ENCODE peak calls at places on chromosome 13, in six cellular contexts. E is iPS-NIHi11; A is non-pigmented ciliary epithelial cell; M is stimulated activated CD4-positive, alpha-beta T cell treated with anti-CD3 and anti-CD28 coated beads, Interleukin-2, amount 100 ng/mL, for 4 hours; L is ascending aorta; Q is G401. P is an unnamed sample.

GRCh38 chr13:43684947-43685725 is 101.6 kb downstream of the ENOX1 start:
- DNase-seq in E (no peak), A (no peak), M (no peak), L (no peak), Q (no peak), P (no peak)

GRCh38 chr13:30711375-30711774 is 24.0 kb upstream of the ALOX5AP start:
- DNase-seq in E (no peak), A (peak), M (no peak), L (no peak), Q (no peak), P (no peak)

GRCh38 chr13:39326471-39326870 is 276.5 kb downstream of the LHFPL6 start:
- DNase-seq in E (no peak), A (no peak), M (no peak), L (no peak), Q (no peak), P (no peak)

GRCh38 chr13:49466240-49466914 is 22.3 kb downstream of the SETDB2 start:
- DNase-seq in E (no peak), A (no peak), M (no peak), L (no peak), Q (no peak), P (no peak)

GRCh38 chr13:51246411-51247298 is 24.5 kb downstream of the FAM124A start:
- DNase-seq in E (no peak), A (no peak), M (no peak), L (no peak), Q (peak), P (no peak)

GRCh38 chr13:41608111-41608510 is 150.8 kb downstream of the RGCC start:
- DNase-seq in E (no peak), A (no peak), M (no peak), L (no peak), Q (no peak), P (no peak)

GRCh38 chr13:93984070-93984469 is 495.4 kb downstream of the DCT start:
- DNase-seq in E (no peak), A (no peak), M (no peak), L (no peak), Q (no peak), P (no peak)

GRCh38 chr13:25683056-25683455 is 311.3 kb downstream of the ATP8A2 start:
- DNase-seq in E (no peak), A (no peak), M (no peak), L (no peak), Q (no peak), P (no peak)

GRCh38 chr13:101307181-101307701 is 109.1 kb downstream of the NALCN start:
- DNase-seq in E (no peak), A (peak), M (no peak), L (no peak), Q (no peak), P (no peak)

GRCh38 chr13:101703838-101704237 is 251.4 kb downstream of the ITGBL1 start:
- DNase-seq in E (no peak), A (no peak), M (no peak), L (no peak), Q (no peak), P (no peak)

GRCh38 chr13:98429531-98429930 is 147.4 kb downstream of the STK24 start:
- DNase-seq in E (no peak), A (no peak), M (no peak), L (no peak), Q (no peak), P (no peak)

GRCh38 chr13:66714795-66715194 is 515.3 kb downstream of the PCDH9 start:
- DNase-seq in E (no peak), A (no peak), M (no peak), L (no peak), Q (no peak), P (no peak)

GRCh38 chr13:110713981-110714797 is 689 bp downstream of the ING1 start:
- DNase-seq in E (no peak), A (no peak), M (peak), L (no peak), Q (peak), P (no peak)

GRCh38 chr13:40340368-40341085 is 325.9 kb downstream of the FOXO1 start:
- DNase-seq in E (no peak), A (no peak), M (no peak), L (no peak), Q (no peak), P (no peak)

GRCh38 chr13:27053902-27054595 is 117.6 kb downstream of the USP12 start:
- DNase-seq in E (no peak), A (peak), M (no peak), L (no peak), Q (no peak), P (peak)

GRCh38 chr13:27622102-27622820 is 569 bp downstream of the POLR1D start:
- DNase-seq in E (no peak), A (no peak), M (no peak), L (no peak), Q (peak), P (no peak)

GRCh38 chr13:31431722-31432137 is 232.0 kb downstream of the B3GLCT start:
- DNase-seq in E (peak), A (no peak), M (peak), L (no peak), Q (peak), P (no peak)

GRCh38 chr13:29908411-29908810 is 58.0 kb upstream of the UBL3 start:
- DNase-seq in E (no peak), A (no peak), M (no peak), L (no peak), Q (no peak), P (no peak)

GRCh38 chr13:25329706-25330105 is 28.3 kb downstream of the NUP58 start:
- DNase-seq in E (no peak), A (no peak), M (no peak), L (no peak), Q (no peak), P (no peak)

GRCh38 chr13:32378012-32378411 is 49.9 kb downstream of the N4BP2L1 start:
- DNase-seq in E (no peak), A (no peak), M (no peak), L (no peak), Q (peak), P (no peak)

GRCh38 chr13:54709546-54709945 is 1680.9 kb downstream of the OLFM4 start:
- DNase-seq in E (no peak), A (no peak), M (no peak), L (no peak), Q (no peak), P (no peak)

GRCh38 chr13:101915755-101916107 is 463.3 kb downstream of the ITGBL1 start:
- DNase-seq in E (peak), A (no peak), M (no peak), L (no peak), Q (no peak), P (no peak)

GRCh38 chr13:79593121-79593520 is 112.2 kb downstream of the NDFIP2 start:
- DNase-seq in E (no peak), A (no peak), M (no peak), L (no peak), Q (no peak), P (no peak)

GRCh38 chr13:29849071-29849541 is 1.3 kb downstream of the UBL3 start:
- DNase-seq in E (no peak), A (no peak), M (no peak), L (no peak), Q (peak), P (no peak)

GRCh38 chr13:77981191-77981925 is 62.7 kb upstream of the EDNRB start:
- DNase-seq in E (no peak), A (no peak), M (no peak), L (no peak), Q (no peak), P (no peak)

GRCh38 chr13:108835082-108835481 is 205.7 kb downstream of the MYO16 start:
- DNase-seq in E (no peak), A (no peak), M (no peak), L (no peak), Q (no peak), P (no peak)

GRCh38 chr13:75788494-75788991 is 152.4 kb downstream of the LMO7 start:
- DNase-seq in E (no peak), A (peak), M (no peak), L (no peak), Q (no peak), P (no peak)

GRCh38 chr13:24276310-24276709 is 33.1 kb upstream of the C1QTNF9 start:
- DNase-seq in E (no peak), A (no peak), M (no peak), L (no peak), Q (no peak), P (no peak)

GRCh38 chr13:102400619-102401125 is 1.2 kb downstream of the FGF14 start:
- DNase-seq in E (peak), A (no peak), M (no peak), L (no peak), Q (peak), P (no peak)

GRCh38 chr13:87872813-87873212 is 201.6 kb downstream of the SLITRK5 start:
- DNase-seq in E (no peak), A (no peak), M (no peak), L (no peak), Q (no peak), P (no peak)

GRCh38 chr13:113758651-113759524 is at the start of gene TMEM255B:
- DNase-seq in E (peak), A (no peak), M (peak), L (peak), Q (peak), P (no peak)